ENCODE peak calls at places on chromosomes 16 and 17, in four cellular contexts. One of them, this sample, is unnamed.

GRCh38 chr16:50395763-50396710 is 27.2 kb upstream of the BRD7 start:
- DNase-seq in GM12878: no peak
- DNase-seq in WTC11: no peak
- DNase-seq in HepG2: no peak
- DNase-seq in this sample: no peak

GRCh38 chr17:8683355-8683754 is 52.8 kb upstream of the MYH10 start:
- DNase-seq in WTC11: no peak
- DNase-seq in GM12878: no peak
- DNase-seq in HepG2: no peak
- DNase-seq in this sample: no peak

GRCh38 chr16:1496464-1496863 is 3.3 kb downstream of the TELO2 start:
- DNase-seq in GM12878: no peak
- DNase-seq in HepG2: no peak
- DNase-seq in WTC11: no peak
- DNase-seq in this sample: no peak

GRCh38 chr17:41131979-41132378 is 8.0 kb upstream of the KRTAP4-12 start:
- DNase-seq in GM12878: no peak
- DNase-seq in WTC11: no peak
- DNase-seq in HepG2: peak
- DNase-seq in this sample: no peak

GRCh38 chr17:41594363-41594915 is 7.7 kb upstream of the KRT14 start:
- DNase-seq in WTC11: no peak
- DNase-seq in HepG2: no peak
- DNase-seq in GM12878: no peak
- DNase-seq in this sample: no peak

GRCh38 chr16:22726868-22727267 is 87.1 kb upstream of the HS3ST2 start:
- DNase-seq in GM12878: no peak
- DNase-seq in WTC11: no peak
- DNase-seq in HepG2: no peak
- DNase-seq in this sample: no peak

GRCh38 chr16:24858219-24859041 is 12.7 kb downstream of the SLC5A11 start:
- DNase-seq in WTC11: peak
- DNase-seq in HepG2: peak
- DNase-seq in GM12878: no peak
- DNase-seq in this sample: peak

GRCh38 chr16:55478827-55479559 is at the start of gene MMP2:
- DNase-seq in GM12878: no peak
- DNase-seq in WTC11: peak
- DNase-seq in HepG2: no peak
- DNase-seq in this sample: no peak

GRCh38 chr16:17328971-17329370 is 141.8 kb downstream of the XYLT1 start:
- DNase-seq in HepG2: no peak
- DNase-seq in WTC11: no peak
- DNase-seq in GM12878: no peak
- DNase-seq in this sample: no peak

GRCh38 chr16:88649924-88650748 is 717 bp downstream of the CYBA start:
- DNase-seq in WTC11: peak
- DNase-seq in GM12878: no peak
- DNase-seq in HepG2: peak
- DNase-seq in this sample: peak

GRCh38 chr16:67966549-67967182 is 1.8 kb downstream of the SLC12A4 start:
- DNase-seq in HepG2: peak
- DNase-seq in GM12878: no peak
- DNase-seq in WTC11: peak
- DNase-seq in this sample: peak

GRCh38 chr16:85253127-85253941 is 141.1 kb upstream of the CIBAR2 start:
- DNase-seq in HepG2: peak
- DNase-seq in GM12878: no peak
- DNase-seq in WTC11: peak
- DNase-seq in this sample: peak

GRCh38 chr16:56985288-56985961 is 3.9 kb upstream of the NLRC5 start:
- DNase-seq in WTC11: no peak
- DNase-seq in HepG2: no peak
- DNase-seq in GM12878: no peak
- DNase-seq in this sample: no peak

GRCh38 chr16:4795181-4795827 is at the start of gene SMIM22:
- DNase-seq in WTC11: no peak
- DNase-seq in GM12878: no peak
- DNase-seq in HepG2: no peak
- DNase-seq in this sample: no peak

DNA sequence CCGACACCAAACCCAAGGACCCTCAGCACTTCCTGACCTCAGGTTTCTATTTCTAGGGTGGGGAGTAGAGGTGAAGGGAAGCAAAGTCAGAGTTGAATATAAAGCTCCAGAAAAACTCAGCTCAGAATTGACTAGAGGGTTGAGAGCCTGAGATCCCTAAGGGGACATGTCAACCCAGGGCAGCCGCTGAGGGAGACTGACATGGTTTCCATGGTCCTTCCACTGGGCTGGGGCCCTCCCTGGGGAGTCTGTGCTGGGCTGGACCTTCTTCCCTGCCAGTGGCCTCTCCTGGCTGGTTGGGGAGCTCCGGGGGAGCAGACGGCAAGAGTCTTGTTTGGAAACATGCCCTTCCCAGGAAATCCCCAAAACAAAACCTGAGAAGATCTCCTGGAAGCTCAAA is 121.3 kb downstream of the METRNL start:
- DNase-seq in GM12878: no peak
- DNase-seq in HepG2: no peak
- DNase-seq in WTC11: no peak
- DNase-seq in this sample: no peak
- TF ChIP-seq ETV6 in GM12878: no peak
- TF ChIP-seq ETV6 in HepG2: no peak
- TF ChIP-seq ETV6 in WTC11: no peak
- TF ChIP-seq ETV6 in this sample: no peak

GRCh38 chr17:38598536-38598935 is 7.2 kb downstream of the SRCIN1 start:
- DNase-seq in HepG2: peak
- DNase-seq in GM12878: no peak
- DNase-seq in WTC11: peak
- DNase-seq in this sample: peak
- TF ChIP-seq ETV6 in HepG2: no peak
- TF ChIP-seq ETV6 in GM12878: no peak
- TF ChIP-seq ETV6 in WTC11: peak
- TF ChIP-seq ETV6 in this sample: no peak

GRCh38 chr17:78355045-78355641 is 4.7 kb downstream of the SOCS3 start:
- DNase-seq in HepG2: peak
- DNase-seq in GM12878: no peak
- DNase-seq in WTC11: no peak
- DNase-seq in this sample: no peak

GRCh38 chr17:78347453-78347852 is 12.4 kb downstream of the SOCS3 start:
- DNase-seq in HepG2: no peak
- DNase-seq in GM12878: no peak
- DNase-seq in WTC11: no peak
- DNase-seq in this sample: no peak

GRCh38 chr17:78348055-78348745 is 11.7 kb downstream of the SOCS3 start:
- DNase-seq in HepG2: no peak
- DNase-seq in GM12878: no peak
- DNase-seq in WTC11: no peak
- DNase-seq in this sample: no peak

GRCh38 chr17:78349831-78350631 is 9.8 kb downstream of the SOCS3 start:
- DNase-seq in GM12878: no peak
- DNase-seq in WTC11: no peak
- DNase-seq in HepG2: no peak
- DNase-seq in this sample: no peak

DNA sequence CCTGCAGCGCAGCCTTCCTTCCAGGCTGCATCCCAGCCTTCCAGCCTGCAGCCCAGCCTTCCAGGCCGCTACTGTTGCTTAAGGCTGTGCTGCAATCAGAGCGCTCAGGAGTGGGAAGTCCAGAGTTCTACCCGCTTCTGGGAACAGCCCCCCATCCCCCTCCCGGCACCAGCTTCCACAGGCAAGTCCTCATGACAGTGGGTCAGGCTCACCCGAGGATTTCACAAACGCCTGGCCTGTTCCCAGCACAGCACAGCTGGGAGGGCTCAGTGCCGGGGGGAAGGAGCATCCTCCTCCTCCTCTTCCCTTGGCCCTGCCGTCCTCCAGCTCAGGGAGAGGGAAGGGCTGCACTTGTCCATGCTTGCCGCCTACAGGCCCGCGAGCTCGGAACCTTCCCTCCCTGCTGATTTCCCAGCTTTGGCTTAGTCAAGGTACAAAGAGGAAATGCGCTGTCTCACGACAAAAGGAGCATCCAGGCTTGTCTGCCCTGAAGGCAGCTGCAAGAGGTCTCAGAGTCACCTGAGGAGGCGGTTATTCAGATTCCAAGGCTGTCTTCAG is 8.3 kb downstream of the SOCS3 start:
- DNase-seq in HepG2: peak
- DNase-seq in WTC11: peak
- DNase-seq in GM12878: no peak
- DNase-seq in this sample: no peak
- TF ChIP-seq ETV6 in HepG2: no peak
- TF ChIP-seq ETV6 in WTC11: peak
- TF ChIP-seq ETV6 in GM12878: no peak
- TF ChIP-seq ETV6 in this sample: no peak

DNA sequence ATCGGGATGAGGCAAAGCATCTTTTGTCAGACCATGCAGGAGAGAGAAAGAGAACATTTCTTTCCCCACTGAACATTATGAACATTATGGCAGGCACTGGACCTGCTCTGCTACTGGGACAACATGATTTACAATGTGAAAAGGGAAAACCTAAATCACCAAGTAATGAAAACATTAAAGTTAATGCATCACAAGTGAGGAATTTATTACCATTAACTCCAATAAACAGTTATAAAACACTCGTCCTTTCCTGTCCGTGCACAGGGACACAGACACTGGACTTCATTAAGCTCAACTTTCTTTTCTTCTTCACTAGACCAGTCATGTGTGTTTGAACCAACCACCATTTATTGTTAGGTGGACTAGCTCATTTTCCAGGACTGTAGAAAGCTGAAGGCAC is 95.4 kb downstream of the SNX11 start:
- DNase-seq in GM12878: no peak
- DNase-seq in WTC11: no peak
- DNase-seq in HepG2: no peak
- DNase-seq in this sample: no peak
- TF ChIP-seq ETV6 in GM12878: no peak
- TF ChIP-seq ETV6 in WTC11: no peak
- TF ChIP-seq ETV6 in HepG2: no peak
- TF ChIP-seq ETV6 in this sample: no peak

GRCh38 chr16:83713597-83713996 is 94.2 kb upstream of the HSBP1 start:
- DNase-seq in HepG2: no peak
- DNase-seq in WTC11: no peak
- DNase-seq in GM12878: no peak
- DNase-seq in this sample: peak
- TF ChIP-seq ETV6 in HepG2: no peak
- TF ChIP-seq ETV6 in WTC11: no peak
- TF ChIP-seq ETV6 in GM12878: no peak
- TF ChIP-seq ETV6 in this sample: no peak

DNA sequence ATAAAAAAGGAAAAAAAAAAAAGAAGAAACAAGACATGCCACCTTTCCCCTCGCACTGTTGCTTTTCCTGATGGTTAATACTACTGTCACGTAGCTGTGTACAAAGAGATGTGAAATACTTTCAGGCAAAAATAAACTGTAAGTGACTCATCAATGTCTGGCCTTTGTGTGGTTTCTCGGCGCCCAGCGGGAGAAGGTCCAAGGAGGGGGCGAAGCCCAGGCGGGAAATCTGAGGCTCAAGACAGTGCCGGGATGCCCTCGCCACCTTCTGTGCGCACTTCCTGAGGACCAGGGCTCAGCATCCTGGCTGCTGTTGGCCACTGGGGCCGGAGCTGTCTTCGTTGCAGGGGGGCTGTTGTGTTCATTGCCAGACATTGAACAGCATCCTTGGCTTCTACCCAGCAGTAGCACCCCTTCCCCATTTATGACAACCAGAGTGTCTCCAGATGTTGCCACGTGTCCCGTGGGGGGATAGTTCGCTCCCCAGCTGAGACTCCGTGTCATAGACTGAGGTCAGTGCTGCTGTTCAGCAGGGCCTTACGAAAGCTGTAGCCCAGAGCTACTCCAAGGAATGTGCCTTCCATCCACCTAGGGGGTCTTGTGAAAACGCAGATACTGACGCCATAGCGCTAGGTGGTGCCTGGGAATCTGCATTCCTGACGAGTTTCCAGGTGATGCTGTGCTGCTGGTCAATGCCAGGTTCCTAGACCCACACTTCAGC is 67.3 kb upstream of the PLCG2 start:
- DNase-seq in HepG2: no peak
- DNase-seq in GM12878: no peak
- DNase-seq in WTC11: peak
- DNase-seq in this sample: peak
- TF ChIP-seq ETV6 in HepG2: no peak
- TF ChIP-seq ETV6 in GM12878: no peak
- TF ChIP-seq ETV6 in WTC11: no peak
- TF ChIP-seq ETV6 in this sample: no peak

GRCh38 chr16:28068976-28069375 is 5.5 kb upstream of the GSG1L start:
- DNase-seq in HepG2: no peak
- DNase-seq in WTC11: no peak
- DNase-seq in GM12878: no peak
- DNase-seq in this sample: no peak

GRCh38 chr16:28073836-28074235 is 10.3 kb upstream of the GSG1L start:
- DNase-seq in WTC11: no peak
- DNase-seq in GM12878: no peak
- DNase-seq in HepG2: no peak
- DNase-seq in this sample: no peak

GRCh38 chr16:28064706-28065249 is 1.3 kb upstream of the GSG1L start:
- DNase-seq in GM12878: no peak
- DNase-seq in HepG2: no peak
- DNase-seq in WTC11: no peak
- DNase-seq in this sample: no peak

GRCh38 chr16:28067604-28068382 is 4.3 kb upstream of the GSG1L start:
- DNase-seq in GM12878: no peak
- DNase-seq in WTC11: no peak
- DNase-seq in HepG2: no peak
- DNase-seq in this sample: peak

DNA sequence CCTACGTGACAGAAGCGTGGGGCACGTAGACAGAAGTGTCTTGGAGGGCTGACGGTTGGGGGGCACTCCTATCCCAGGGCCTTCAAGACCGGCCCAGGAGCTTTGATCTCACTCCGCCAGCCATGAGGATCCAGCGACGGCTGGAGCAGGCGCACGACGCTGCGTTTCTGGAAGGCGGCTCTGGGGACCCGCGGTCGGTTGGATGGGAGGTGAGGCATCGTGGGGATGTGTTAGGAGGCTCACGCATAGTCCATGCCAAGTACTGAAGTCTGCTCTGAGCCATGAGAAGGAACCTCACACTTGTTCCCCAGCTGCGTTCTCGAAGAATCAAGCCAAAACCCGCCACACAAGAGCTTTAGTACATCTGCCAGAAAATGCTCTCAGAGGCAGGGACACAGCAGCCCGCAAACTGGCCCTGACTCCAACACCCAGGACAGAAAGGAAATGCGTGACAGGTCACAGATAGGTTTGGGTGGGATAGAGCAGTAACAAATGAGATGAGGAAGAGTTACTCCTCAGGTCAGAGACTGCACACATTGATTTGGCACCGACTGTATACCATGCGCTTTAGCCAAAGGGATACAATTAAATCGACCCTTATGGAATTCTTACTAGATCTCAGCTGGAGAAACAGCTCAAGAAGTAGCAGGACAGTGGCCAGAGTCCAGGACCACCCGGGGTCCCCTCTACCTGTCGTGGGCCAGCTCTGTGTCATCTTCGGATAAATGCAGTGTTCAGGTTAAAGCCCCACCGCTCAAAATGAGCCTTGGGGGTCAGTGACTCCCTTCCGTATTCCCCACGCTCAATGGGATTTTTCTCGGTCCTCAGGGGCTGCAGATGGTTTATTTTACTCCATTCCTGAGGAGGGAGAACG is 6.6 kb upstream of the GSG1L start:
- DNase-seq in WTC11: no peak
- DNase-seq in GM12878: no peak
- DNase-seq in HepG2: no peak
- DNase-seq in this sample: no peak
- TF ChIP-seq ETV6 in WTC11: no peak
- TF ChIP-seq ETV6 in GM12878: no peak
- TF ChIP-seq ETV6 in HepG2: no peak
- TF ChIP-seq ETV6 in this sample: no peak

GRCh38 chr17:39617446-39618251 is 9.1 kb upstream of the PPP1R1B start:
- DNase-seq in GM12878: no peak
- DNase-seq in WTC11: no peak
- DNase-seq in HepG2: no peak
- DNase-seq in this sample: peak
- TF ChIP-seq ETV6 in GM12878: no peak
- TF ChIP-seq ETV6 in WTC11: no peak
- TF ChIP-seq ETV6 in HepG2: no peak
- TF ChIP-seq ETV6 in this sample: no peak

This sample was measured in K562.